ENCODE peak calls at places on chromosomes 1 and 21, in four cellular contexts. H is mesenchymal stem cell, J is neuronal stem cell, G is H1. X is an unnamed sample.

GRCh38 chr1:50929376-50929958 is 30.6 kb downstream of the FAF1 start:
- DNase-seq in H (peak), J (no peak), G (no peak), X (no peak)

GRCh38 chr1:157363660-157364140 is 188.6 kb downstream of the FCRL5 start:
- DNase-seq in H (peak), J (no peak), G (peak), X (peak)

GRCh38 chr1:207867136-207868081 is 43.5 kb downstream of the CD34 start:
- DNase-seq in H (peak), J (no peak), G (no peak), X (no peak)

GRCh38 chr1:150568567-150568966 is 10.8 kb downstream of the MCL1 start:
- DNase-seq in H (no peak), J (no peak), G (no peak), X (no peak)

GRCh38 chr21:42473495-42474042 is 22.5 kb downstream of the RSPH1 start:
- DNase-seq in H (no peak), J (no peak), G (no peak), X (no peak)

GRCh38 chr1:150405660-150406059 is 41.7 kb downstream of the RPRD2 start:
- DNase-seq in H (no peak), J (no peak), G (no peak), X (no peak)

GRCh38 chr1:154546264-154547043 is 12.0 kb downstream of the UBE2Q1 start:
- DNase-seq in H (peak), J (peak), G (peak), X (peak)

GRCh38 chr1:74729741-74730478 is 2.9 kb downstream of the CRYZ start:
- DNase-seq in H (peak), J (no peak), G (no peak), X (no peak)

GRCh38 chr1:152514715-152515453 is 602 bp downstream of the CRCT1 start:
- DNase-seq in H (no peak), J (no peak), G (no peak), X (no peak)

GRCh38 chr1:8938232-8939117 is 7.2 kb upstream of the CA6 start:
- DNase-seq in H (no peak), J (no peak), G (no peak), X (no peak)

GRCh38 chr1:9057851-9058250 is 11.6 kb downstream of the SLC2A5 start:
- DNase-seq in H (no peak), J (no peak), G (no peak), X (no peak)

GRCh38 chr1:31801450-31801849 is 14.4 kb downstream of the SPOCD1 start:
- DNase-seq in H (no peak), J (no peak), G (no peak), X (no peak)

GRCh38 chr21:20570824-20571232 is 427.4 kb upstream of the NCAM2 start:
- DNase-seq in H (peak), J (peak), G (peak), X (peak)

GRCh38 chr1:201999625-202000238 is 10.7 kb upstream of the ELF3 start:
- DNase-seq in H (peak), J (no peak), G (no peak), X (peak)

GRCh38 chr1:46991083-46991923 is 32.2 kb upstream of the CYP4X1 start:
- DNase-seq in H (no peak), J (peak), G (no peak), X (peak)

GRCh38 chr1:200602632-200603031 is 17.9 kb downstream of the KIF14 start:
- DNase-seq in H (no peak), J (no peak), G (no peak), X (no peak)

GRCh38 chr1:21121764-21122471 is 54.8 kb downstream of the EIF4G3 start:
- DNase-seq in H (no peak), J (no peak), G (no peak), X (no peak)

GRCh38 chr1:29240986-29241385 is 4.7 kb downstream of the PTPRU start:
- DNase-seq in H (no peak), J (no peak), G (no peak), X (no peak)

GRCh38 chr1:13737388-13737787 is 37.4 kb downstream of the PRDM2 start:
- DNase-seq in H (no peak), J (no peak), G (no peak), X (no peak)

GRCh38 chr1:223873044-223873443 is 27.3 kb upstream of the TP53BP2 start:
- DNase-seq in H (no peak), J (no peak), G (no peak), X (no peak)

GRCh38 chr1:184843732-184844495 is 89.3 kb upstream of the EDEM3 start:
- DNase-seq in H (no peak), J (no peak), G (no peak), X (no peak)

GRCh38 chr1:203144661-203145060 is 17.1 kb downstream of the ADORA1 start:
- DNase-seq in H (no peak), J (no peak), G (no peak), X (no peak)

GRCh38 chr1:164702216-164702615 is 143.2 kb downstream of the PBX1 start:
- DNase-seq in H (peak), J (no peak), G (no peak), X (no peak)

GRCh38 chr1:38690790-38691189 is 168.8 kb downstream of the RRAGC start:
- DNase-seq in H (peak), J (no peak), G (no peak), X (no peak)

GRCh38 chr1:92326681-92327080 is 27.8 kb downstream of the RPAP2 start:
- DNase-seq in H (no peak), J (no peak), G (no peak), X (no peak)

GRCh38 chr1:67710417-67710816 is 25.4 kb downstream of the GADD45A start:
- DNase-seq in H (peak), J (no peak), G (no peak), X (no peak)

GRCh38 chr1:235069577-235070563 is 58.8 kb downstream of the TOMM20 start:
- DNase-seq in H (peak), J (no peak), G (no peak), X (no peak)

GRCh38 chr1:183304466-183305122 is 113.6 kb downstream of the NMNAT2 start:
- DNase-seq in H (no peak), J (no peak), G (no peak), X (no peak)

GRCh38 chr1:67780637-67781036 is 52.6 kb downstream of the GNG12 start:
- DNase-seq in H (no peak), J (no peak), G (no peak), X (no peak)

GRCh38 chr1:60066001-60066400 is 7.6 kb downstream of the C1orf87 start:
- DNase-seq in H (no peak), J (no peak), G (no peak), X (no peak)

GRCh38 chr21:43731891-43732711 is 13.2 kb downstream of the PDXK start:
- DNase-seq in H (no peak), J (no peak), G (no peak), X (no peak)

GRCh38 chr1:35845766-35846165 is 37.2 kb upstream of the AGO1 start:
- DNase-seq in H (no peak), J (no peak), G (no peak), X (no peak)

GRCh38 chr21:33541756-33542639 is at the start of gene GART:
- DNase-seq in H (peak), J (peak), G (peak), X (peak)

GRCh38 chr21:33539612-33540011 is 2.3 kb downstream of the GART start:
- DNase-seq in H (no peak), J (no peak), G (no peak), X (no peak)

GRCh38 chr21:33542640-33543504 is at the start of gene SON:
- DNase-seq in H (peak), J (peak), G (peak), X (peak)

GRCh38 chr21:33540711-33541104 is 1.2 kb downstream of the GART start:
- DNase-seq in H (no peak), J (no peak), G (no peak), X (no peak)

GRCh38 chr21:33541105-33541711 is 709 bp downstream of the GART start:
- DNase-seq in H (peak), J (no peak), G (no peak), X (no peak)
- H4K8ac ChIP-seq in H (no peak), J (no peak), G (peak), X (no peak)

GRCh38 chr1:205118810-205119209 is 3.0 kb downstream of the RBBP5 start:
- DNase-seq in H (no peak), J (no peak), G (no peak), X (no peak)
- H4K8ac ChIP-seq in H (no peak), J (no peak), G (no peak), X (no peak)

GRCh38 chr1:108646265-108646660 is 14.6 kb downstream of the HENMT1 start:
- DNase-seq in H (no peak), J (no peak), G (no peak), X (no peak)
- H4K8ac ChIP-seq in H (peak), J (no peak), G (no peak), X (no peak)

DNA sequence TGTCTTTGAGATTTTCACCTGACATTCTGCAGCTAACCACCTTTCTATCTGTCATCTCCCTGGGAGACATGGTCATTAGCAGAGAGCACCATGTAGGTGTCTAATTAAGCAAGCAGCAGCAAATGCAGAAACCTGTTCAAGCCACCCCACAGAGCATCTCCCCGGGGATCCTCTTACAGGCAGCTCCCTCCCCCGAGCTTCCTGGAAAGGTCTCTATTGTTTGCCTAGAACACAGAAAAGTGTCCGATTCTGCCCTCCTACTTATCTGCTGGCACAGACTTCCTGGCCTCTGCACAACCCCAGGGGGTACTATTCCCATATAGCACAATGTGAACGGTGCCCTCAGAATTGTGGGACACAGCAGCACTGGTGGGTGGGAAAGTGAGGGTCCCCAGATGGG is 46.1 kb downstream of the PLEKHA6 start:
- DNase-seq in H (no peak), J (no peak), G (no peak), X (no peak)
- H4K8ac ChIP-seq in H (no peak), J (no peak), G (no peak), X (no peak)

GRCh38 chr1:107896946-107897345 is 68.0 kb downstream of the VAV3 start:
- DNase-seq in H (no peak), J (no peak), G (no peak), X (no peak)
- H4K8ac ChIP-seq in H (no peak), J (no peak), G (no peak), X (no peak)

GRCh38 chr1:58994664-58995063 is 210.8 kb upstream of the JUN start:
- DNase-seq in H (no peak), J (no peak), G (no peak), X (no peak)
- H4K8ac ChIP-seq in H (no peak), J (no peak), G (no peak), X (no peak)

GRCh38 chr1:195960580-195960979 is 647.7 kb downstream of the KCNT2 start:
- DNase-seq in H (no peak), J (no peak), G (no peak), X (no peak)
- H4K8ac ChIP-seq in H (no peak), J (no peak), G (no peak), X (no peak)

X was measured in H9.